ENCODE peak calls at places on chromosome 18, in six cellular contexts. I, E, X, F, G and L are unnamed samples.

GRCh38 chr18:62938451-62938850 is 223.1 kb downstream of the PHLPP1 start:
- DNase-seq in I (no peak), E (no peak), X (no peak), F (no peak), G (no peak), L (no peak)

GRCh38 chr18:48059363-48060109 is 129.1 kb upstream of the SMAD2 start:
- DNase-seq in I (no peak), E (no peak), X (no peak), F (no peak), G (no peak), L (no peak)

GRCh38 chr18:11689031-11689971 is at the start of gene GNAL:
- DNase-seq in I (peak), E (peak), X (peak), F (peak), G (peak), L (peak)

GRCh38 chr18:37231251-37231650 is 334.3 kb downstream of the CELF4 start:
- DNase-seq in I (no peak), E (no peak), X (no peak), F (no peak), G (no peak), L (no peak)

GRCh38 chr18:58529714-58530354 is 99.1 kb downstream of the ALPK2 start:
- DNase-seq in I (peak), E (peak), X (peak), F (peak), G (peak), L (peak)

GRCh38 chr18:39561136-39561535 is 1995.5 kb upstream of the CELF4 start:
- DNase-seq in I (no peak), E (no peak), X (no peak), F (no peak), G (no peak), L (no peak)

GRCh38 chr18:79753391-79753851 is 44.3 kb upstream of the KCNG2 start:
- DNase-seq in I (no peak), E (no peak), X (no peak), F (no peak), G (no peak), L (no peak)

GRCh38 chr18:55582325-55582724 is 5.7 kb downstream of the TCF4 start:
- DNase-seq in I (no peak), E (no peak), X (peak), F (no peak), G (no peak), L (no peak)

GRCh38 chr18:27861539-27861938 is 315.4 kb downstream of the CDH2 start:
- DNase-seq in I (no peak), E (no peak), X (no peak), F (no peak), G (no peak), L (no peak)

GRCh38 chr18:41974661-41975286 is 19.7 kb downstream of the PIK3C3 start:
- DNase-seq in I (no peak), E (no peak), X (no peak), F (no peak), G (no peak), L (no peak)